ENCODE peak calls at places on chromosome 11, in six cellular contexts. P is GM23338, C is HCT116, F is MM.1S, Z is hepatocyte, W is PC-3. V is an unnamed sample. For H3K9me2, the result is how much of the 10 kb centered on the place peaks cover.

GRCh38 chr11:65321828-65322495 is 7.3 kb downstream of the CDC42EP2 start:
- DNase-seq in P (no peak), C (no peak), F (no peak), Z (no peak), W (no peak), V (no peak)

GRCh38 chr11:69476715-69477025 is 4.8 kb upstream of the LINC01488 start:
- DNase-seq in P (peak), C (no peak), F (no peak), Z (no peak), W (no peak), V (no peak)

GRCh38 chr11:27445625-27446024 is 27.0 kb downstream of the LGR4 start:
- DNase-seq in P (peak), C (no peak), F (no peak), Z (no peak), W (no peak), V (no peak)

GRCh38 chr11:127470485-127470884 is 469.9 kb upstream of the KIRREL3 start:
- DNase-seq in P (peak), C (no peak), F (peak), Z (peak), W (peak), V (peak)

GRCh38 chr11:3109921-3110706 is 52.9 kb upstream of the CARS1 start:
- DNase-seq in P (peak), C (peak), F (peak), Z (peak), W (peak), V (peak)

GRCh38 chr11:97570636-97571035 is 1180.8 kb downstream of the JRKL start:
- DNase-seq in P (no peak), C (no peak), F (no peak), Z (no peak), W (no peak), V (no peak)

GRCh38 chr11:62599909-62600308 is 1.8 kb downstream of the MTA2 start:
- DNase-seq in P (no peak), C (no peak), F (no peak), Z (no peak), W (no peak), V (no peak)

GRCh38 chr11:47553417-47553746 is 450 bp upstream of the CELF1 start:
- DNase-seq in P (no peak), C (no peak), F (no peak), Z (no peak), W (no peak), V (peak)

DNA sequence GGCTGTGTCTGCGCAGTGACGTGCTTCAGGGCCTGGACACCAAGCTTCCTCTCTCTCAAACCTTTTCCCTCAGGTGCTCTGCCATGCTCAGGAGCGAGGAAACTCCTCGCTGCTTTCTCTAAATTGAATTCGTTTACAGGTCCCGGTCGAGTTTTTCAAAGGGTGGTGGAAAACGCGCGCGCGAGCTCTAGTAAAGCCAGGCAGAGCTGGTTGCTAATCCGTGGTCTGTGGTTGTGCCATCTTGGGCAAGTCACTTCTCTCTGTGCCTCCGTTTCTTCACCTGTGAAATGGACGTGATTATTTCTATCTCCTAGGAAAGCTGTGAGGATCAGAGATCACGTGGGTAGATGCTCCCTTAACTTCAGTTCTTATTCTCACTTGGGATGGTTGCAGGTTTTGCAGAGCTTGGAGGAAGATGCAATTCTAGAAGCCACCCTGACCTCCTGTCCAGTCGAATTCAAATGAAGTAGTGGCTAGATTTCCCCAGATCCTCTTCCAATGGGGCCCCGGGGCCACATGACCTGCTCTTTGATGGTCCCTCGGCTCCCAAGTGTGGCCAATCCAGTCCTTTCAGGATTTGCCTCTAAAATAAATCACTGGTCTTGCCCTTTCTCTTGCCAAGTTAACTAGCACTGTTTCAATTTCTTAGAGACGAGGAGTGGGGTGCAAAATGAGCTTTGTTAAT is 10.5 kb upstream of the ALX4 start:
- DNase-seq in P (no peak), C (no peak), F (no peak), Z (no peak), W (no peak), V (no peak)
- TF ChIP-seq EZH2 in P (peak), C (no peak), F (no peak), Z (no peak), W (no peak), V (no peak)

GRCh38 chr11:67301313-67301921 is 1.9 kb upstream of the SSH3 start:
- DNase-seq in P (no peak), C (no peak), F (no peak), Z (peak), W (no peak), V (no peak)

GRCh38 chr11:67303132-67303988 is at the start of gene SSH3:
- DNase-seq in P (peak), C (peak), F (no peak), Z (peak), W (peak), V (peak)

GRCh38 chr11:67300756-67301312 is 2.5 kb upstream of the SSH3 start:
- DNase-seq in P (no peak), C (no peak), F (no peak), Z (no peak), W (no peak), V (no peak)

GRCh38 chr11:67302571-67303131 is 679 bp upstream of the SSH3 start:
- DNase-seq in P (peak), C (no peak), F (no peak), Z (peak), W (peak), V (peak)

DNA sequence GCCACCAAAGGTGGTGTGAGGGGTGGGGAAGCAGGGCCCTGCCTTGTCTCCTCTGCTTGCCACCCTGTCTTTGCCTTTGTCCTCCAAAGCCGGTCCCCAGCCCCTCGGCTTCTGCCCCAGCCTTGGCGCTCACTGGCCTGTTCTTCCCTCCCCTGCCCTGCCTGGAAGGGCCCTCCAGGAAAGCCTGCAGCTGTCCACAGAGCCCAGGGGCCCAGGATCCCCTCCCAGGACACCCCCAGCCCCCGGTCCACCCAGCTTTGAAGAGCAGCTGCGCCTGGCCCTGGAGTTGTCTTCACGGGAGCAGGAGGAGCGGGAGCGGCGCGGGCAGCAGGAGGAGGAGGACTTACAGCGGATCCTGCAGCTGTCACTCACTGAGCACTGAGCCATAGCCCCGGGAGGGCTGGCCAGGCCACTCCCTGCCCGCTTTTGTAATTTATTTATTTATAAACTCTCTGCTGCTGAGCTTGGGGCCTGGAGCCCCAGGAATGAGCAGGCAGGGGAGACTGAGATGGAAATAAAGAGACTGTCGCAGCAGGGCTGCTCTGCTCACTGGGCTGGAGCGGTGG is 1.3 kb upstream of the SSH3 start:
- DNase-seq in P (peak), C (no peak), F (no peak), Z (peak), W (peak), V (peak)
- TF ChIP-seq EZH2phosphoT487 in P (no peak), C (no peak), F (no peak), Z (no peak), W (no peak), V (no peak)

GRCh38 chr11:117437791-117438130 is 110.1 kb downstream of the CEP164 start:
- DNase-seq in P (no peak), C (no peak), F (no peak), Z (no peak), W (no peak), V (no peak)

GRCh38 chr11:117437041-117437790 is 109.6 kb downstream of the CEP164 start:
- DNase-seq in P (no peak), C (no peak), F (no peak), Z (no peak), W (no peak), V (no peak)

GRCh38 chr11:117433717-117434116 is 106.1 kb downstream of the CEP164 start:
- DNase-seq in P (no peak), C (no peak), F (no peak), Z (no peak), W (no peak), V (no peak)

GRCh38 chr11:117434481-117434880 is 106.8 kb downstream of the CEP164 start:
- DNase-seq in P (no peak), C (no peak), F (no peak), Z (no peak), W (no peak), V (no peak)

DNA sequence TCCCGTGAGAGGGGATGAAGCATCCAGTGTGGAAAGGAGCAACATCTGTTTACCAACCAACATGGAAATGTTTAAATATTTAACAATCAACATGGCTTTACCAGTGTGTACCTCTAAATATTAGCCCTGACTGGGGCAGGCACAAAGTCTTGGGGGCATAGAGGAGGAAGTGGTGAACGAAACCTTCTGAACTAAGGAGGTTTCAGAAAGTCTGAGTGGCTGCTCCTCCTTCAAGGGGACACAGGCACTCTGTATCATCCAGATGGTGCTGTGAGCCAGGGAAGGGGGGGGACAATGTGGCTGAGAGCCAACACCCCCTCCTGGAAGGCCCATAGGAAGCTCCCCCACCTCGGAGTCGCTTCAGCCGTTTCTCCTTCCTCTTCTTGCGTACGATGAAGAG is 107.6 kb downstream of the CEP164 start:
- DNase-seq in P (no peak), C (no peak), F (peak), Z (no peak), W (no peak), V (no peak)
- H3K9me2 ChIP-seq in P (under half), C (under half), F (under half), Z (under half), W (under half), V (under half)

GRCh38 chr11:75133976-75134375 is 16.9 kb upstream of the SLCO2B1 start:
- DNase-seq in P (peak), C (no peak), F (no peak), Z (no peak), W (no peak), V (no peak)
- TF ChIP-seq EZH2 in P (no peak), C (no peak), F (no peak), Z (no peak), W (no peak), V (no peak)

GRCh38 chr11:63764712-63765631 is 3.6 kb downstream of the ZFTA start:
- DNase-seq in P (peak), C (no peak), F (no peak), Z (peak), W (no peak), V (no peak)
- TF ChIP-seq EZH2phosphoT487 in P (no peak), C (no peak), F (no peak), Z (no peak), W (no peak), V (no peak)

DNA sequence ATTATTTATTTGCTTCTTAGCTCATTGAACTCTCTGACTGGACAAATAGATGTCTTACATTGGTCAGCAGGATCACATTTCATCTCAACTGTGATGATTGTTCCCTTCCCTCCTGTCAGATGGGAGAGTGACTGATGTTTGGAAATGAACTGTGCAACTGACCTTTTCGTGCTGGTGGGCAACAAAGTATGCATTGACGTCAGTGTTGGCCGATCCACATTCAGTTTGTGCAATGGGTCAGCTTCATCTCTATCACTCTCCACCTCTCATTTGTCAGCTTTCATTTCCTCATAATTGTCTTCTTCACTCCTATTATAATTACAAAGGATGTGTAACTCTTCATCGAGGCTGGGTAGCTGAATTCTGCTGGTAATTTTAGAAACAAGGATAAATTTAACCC is 71.3 kb downstream of the PPP2R1B start:
- DNase-seq in P (no peak), C (no peak), F (no peak), Z (no peak), W (no peak), V (peak)
- H3K9me2 ChIP-seq in P (under half), C (under half), F (under half), Z (under half), W (under half), V (under half)

GRCh38 chr11:20158597-20159257 is 1.5 kb downstream of the DBX1 start:
- DNase-seq in P (peak), C (no peak), F (no peak), Z (peak), W (peak), V (peak)
- TF ChIP-seq EZH2 in P (peak), C (no peak), F (no peak), Z (peak), W (no peak), V (no peak)

DNA sequence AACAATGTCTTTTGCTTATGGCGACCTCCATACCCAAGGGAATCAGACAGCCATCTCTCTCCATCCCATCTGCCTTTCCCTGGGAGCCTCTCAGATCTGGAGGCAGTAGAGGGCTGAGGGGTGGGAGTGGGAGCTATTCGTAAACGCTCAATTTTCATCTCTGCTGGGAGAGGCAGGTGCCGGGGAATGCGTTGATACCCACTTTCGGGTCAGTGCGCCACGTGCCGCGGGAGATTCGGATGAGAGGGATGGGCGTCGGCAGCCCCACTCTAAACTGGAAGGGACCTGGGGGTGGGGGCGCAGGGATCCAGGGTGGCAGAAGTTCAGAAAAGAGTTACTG is 1.4 kb downstream of the ADAMTS8 start:
- DNase-seq in P (no peak), C (no peak), F (no peak), Z (no peak), W (no peak), V (no peak)
- TF ChIP-seq EZH2phosphoT487 in P (no peak), C (no peak), F (no peak), Z (no peak), W (peak), V (no peak)

GRCh38 chr11:110053848-110054414 is 39.3 kb upstream of the ZC3H12C start:
- DNase-seq in P (peak), C (no peak), F (no peak), Z (no peak), W (no peak), V (no peak)

GRCh38 chr11:110056956-110057355 is 36.2 kb upstream of the ZC3H12C start:
- DNase-seq in P (no peak), C (no peak), F (no peak), Z (no peak), W (no peak), V (no peak)

GRCh38 chr11:110065189-110065588 is 28.0 kb upstream of the ZC3H12C start:
- DNase-seq in P (no peak), C (no peak), F (no peak), Z (no peak), W (peak), V (no peak)

GRCh38 chr11:110059706-110060430 is 33.3 kb upstream of the ZC3H12C start:
- DNase-seq in P (no peak), C (no peak), F (no peak), Z (no peak), W (peak), V (peak)
- H3K9me2 ChIP-seq in P (under half), C (under half), F (under half), Z (under half), W (under half), V (under half)

DNA sequence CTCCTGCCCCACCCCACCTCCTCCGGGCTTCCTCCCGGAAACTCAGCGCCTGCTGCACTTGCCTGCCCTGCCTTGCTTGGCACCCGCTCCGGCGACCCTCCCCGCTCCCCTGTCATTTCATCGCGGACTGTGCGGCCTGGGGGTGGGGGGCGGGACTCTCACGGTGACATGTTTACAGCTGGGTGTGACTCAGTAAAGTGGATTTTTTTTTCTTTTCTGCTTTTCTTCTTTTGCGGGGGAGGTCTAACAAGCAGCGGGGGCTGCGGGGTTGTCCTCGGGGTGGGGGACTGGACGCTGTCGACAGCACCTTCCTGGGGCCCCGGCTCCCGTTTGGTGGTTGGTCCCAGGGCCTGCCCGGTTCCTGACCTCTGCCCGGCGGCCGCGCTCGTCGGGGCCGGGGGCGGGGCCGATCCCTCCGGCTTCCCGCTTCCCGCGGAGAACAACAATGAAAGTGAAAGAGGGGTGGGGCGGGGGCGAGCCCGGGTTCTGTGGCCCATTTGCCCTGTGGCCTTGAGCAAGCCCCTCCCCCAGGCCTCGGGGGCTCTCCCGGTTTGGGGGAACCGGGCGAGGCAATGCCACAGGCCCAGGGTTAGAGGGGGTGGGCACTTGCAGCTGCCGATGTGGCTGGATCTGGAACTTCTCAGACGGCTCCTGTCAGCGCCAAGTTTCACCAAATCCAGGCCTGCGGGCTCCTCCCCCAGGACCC is 976 bp upstream of the MDK start:
- DNase-seq in P (peak), C (no peak), F (peak), Z (peak), W (peak), V (peak)
- TF ChIP-seq EZH2 in P (no peak), C (no peak), F (no peak), Z (no peak), W (no peak), V (no peak)